ENCODE peak calls at places on chromosome 7, in four cellular contexts. A, V, S and D are unnamed samples.

GRCh38 chr7:102830206-102830605 is 81.4 kb downstream of the FAM185A start:
- DNase-seq in A (no peak), V (no peak), S (no peak), D (no peak)

GRCh38 chr7:154915600-154915999 is 87.3 kb downstream of the PAXIP1 start:
- DNase-seq in A (no peak), V (no peak), S (no peak), D (no peak)

GRCh38 chr7:130150587-130150986 is 54.6 kb downstream of the TMEM209 start:
- DNase-seq in A (no peak), V (no peak), S (no peak), D (no peak)

GRCh38 chr7:92997144-92997543 is 120.6 kb downstream of the SAMD9 start:
- DNase-seq in A (no peak), V (no peak), S (no peak), D (no peak)

GRCh38 chr7:50978633-50979215 is 196.0 kb upstream of the GRB10 start:
- DNase-seq in A (no peak), V (no peak), S (no peak), D (peak; percentile 10)

GRCh38 chr7:32890553-32891045 is 961 bp downstream of the KBTBD2 start:
- DNase-seq in A (peak; percentile 31), V (no peak), S (no peak), D (peak; percentile 44)

GRCh38 chr7:150631084-150631824 is 931 bp downstream of the GIMAP6 start:
- DNase-seq in A (no peak), V (no peak), S (no peak), D (no peak)

GRCh38 chr7:39894904-39895303 is 55.2 kb upstream of the CDK13 start:
- DNase-seq in A (no peak), V (no peak), S (no peak), D (no peak)

GRCh38 chr7:12210179-12211053 is 678 bp upstream of the TMEM106B start:
- DNase-seq in A (no peak), V (peak; percentile 19), S (no peak), D (peak; percentile 0)

GRCh38 chr7:96236198-96237039 is 85.5 kb downstream of the SLC25A13 start:
- DNase-seq in A (peak; percentile 18), V (peak; percentile 85), S (no peak), D (no peak)

GRCh38 chr7:127650842-127651555 is 995 bp upstream of the SND1 start:
- DNase-seq in A (no peak), V (no peak), S (no peak), D (no peak)

GRCh38 chr7:157404845-157405481 is 68.2 kb downstream of the DNAJB6 start:
- DNase-seq in A (no peak), V (peak; percentile 92), S (no peak), D (no peak)

GRCh38 chr7:133539016-133539415 is 286.1 kb downstream of the EXOC4 start:
- DNase-seq in A (no peak), V (no peak), S (no peak), D (no peak)

GRCh38 chr7:27917119-27917518 is 177.2 kb downstream of the TAX1BP1 start:
- DNase-seq in A (no peak), V (no peak), S (no peak), D (no peak)

GRCh38 chr7:139972000-139972399 is 90.8 kb downstream of the PARP12 start:
- DNase-seq in A (no peak), V (no peak), S (no peak), D (no peak)

GRCh38 chr7:139966906-139967305 is 95.8 kb downstream of the PARP12 start:
- DNase-seq in A (no peak), V (no peak), S (no peak), D (no peak)

GRCh38 chr7:139973091-139973490 is 89.7 kb downstream of the PARP12 start:
- DNase-seq in A (no peak), V (no peak), S (no peak), D (no peak)

GRCh38 chr7:139965942-139966628 is 96.7 kb downstream of the PARP12 start:
- DNase-seq in A (no peak), V (no peak), S (no peak), D (no peak)

GRCh38 chr7:139968931-139969330 is 93.8 kb downstream of the PARP12 start:
- DNase-seq in A (no peak), V (no peak), S (no peak), D (no peak)
- TF ChIP-seq FOSL1 in A (no peak), V (no peak), S (no peak), D (no peak)

GRCh38 chr7:125363873-125364272 is 434.2 kb upstream of the POT1 start:
- DNase-seq in A (no peak), V (no peak), S (no peak), D (no peak)
- TF ChIP-seq FOSL1 in A (no peak), V (no peak), S (no peak), D (no peak)

DNA sequence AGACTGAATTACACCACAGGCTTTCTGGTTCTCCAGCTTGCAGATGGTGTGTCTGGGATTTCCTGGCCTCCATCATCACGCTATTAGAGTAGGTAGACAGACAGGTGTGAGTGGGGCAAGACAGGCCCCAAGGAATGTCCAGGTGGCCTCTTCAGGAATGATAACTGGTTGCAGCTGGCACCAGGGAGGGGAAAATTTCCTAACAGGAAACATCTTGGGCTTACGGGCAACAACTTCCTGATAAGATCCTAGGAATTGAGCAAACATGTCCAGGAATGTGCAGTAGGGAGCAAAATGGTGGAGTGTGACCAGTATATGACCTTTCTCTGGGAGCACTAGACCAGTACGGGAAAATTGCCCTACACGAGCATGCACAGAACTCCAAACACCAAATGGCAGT is 11.3 kb downstream of the XRCC2 start:
- DNase-seq in A (no peak), V (no peak), S (no peak), D (peak; percentile 37)
- TF ChIP-seq FOSL1 in A (no peak), V (no peak), S (no peak), D (no peak)

GRCh38 chr7:107939472-107940145 is 48.6 kb downstream of the DLD start:
- DNase-seq in A (no peak), V (no peak), S (no peak), D (no peak)

GRCh38 chr7:107938448-107939250 is 47.7 kb downstream of the DLD start:
- DNase-seq in A (no peak), V (no peak), S (no peak), D (no peak)

GRCh38 chr7:107934991-107935770 is 44.2 kb downstream of the DLD start:
- DNase-seq in A (no peak), V (no peak), S (no peak), D (no peak)

GRCh38 chr7:107936312-107936711 is 45.3 kb downstream of the DLD start:
- DNase-seq in A (no peak), V (no peak), S (no peak), D (no peak)

DNA sequence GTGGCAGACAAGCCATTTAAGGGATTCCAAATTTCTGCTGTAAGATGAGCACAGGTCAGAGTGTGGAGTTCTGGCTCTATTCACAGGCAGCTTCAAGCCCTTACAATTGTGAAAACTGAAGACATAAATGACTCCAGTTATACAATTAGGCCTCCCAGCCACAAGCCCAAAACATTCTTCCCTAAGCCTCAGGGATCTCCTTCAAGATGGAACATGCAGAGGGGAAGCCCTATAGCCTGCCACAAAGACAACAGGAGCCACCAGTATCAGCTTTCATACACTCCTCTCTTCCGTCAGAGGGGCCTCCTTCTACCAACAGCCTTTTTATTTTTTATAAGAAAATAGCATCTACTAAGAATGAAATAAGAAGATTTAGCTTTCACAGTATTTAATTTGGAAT is 46.5 kb downstream of the DLD start:
- DNase-seq in A (no peak), V (no peak), S (no peak), D (no peak)
- TF ChIP-seq FOSL1 in A (no peak), V (no peak), S (no peak), D (no peak)